ENCODE peak calls at places on chromosome 20, in four cellular contexts. One of them, this sample, is unnamed.

GRCh38 chr20:17895641-17896246 is 72.8 kb downstream of the SNX5 start:
- DNase-seq in stimulated activated CD4-positive, alpha-beta T cell treated with anti-CD3 and anti-CD28 coated beads, Interleukin-12 subunit alpha, Interleukin-12 subunit beta, amount 100 ng/mL, for 48 hours: peak
- DNase-seq in iris pigment epithelial cell: peak
- DNase-seq in prostate gland: no peak
- DNase-seq in this sample: no peak

GRCh38 chr20:34922654-34923381 is 32.8 kb downstream of the GSS start:
- DNase-seq in stimulated activated CD4-positive, alpha-beta T cell treated with anti-CD3 and anti-CD28 coated beads, Interleukin-12 subunit alpha, Interleukin-12 subunit beta, amount 100 ng/mL, for 48 hours: no peak
- DNase-seq in iris pigment epithelial cell: peak
- DNase-seq in prostate gland: peak
- DNase-seq in this sample: no peak

GRCh38 chr20:57444394-57445048 is 53.3 kb downstream of the RBM38 start:
- DNase-seq in stimulated activated CD4-positive, alpha-beta T cell treated with anti-CD3 and anti-CD28 coated beads, Interleukin-12 subunit alpha, Interleukin-12 subunit beta, amount 100 ng/mL, for 48 hours: no peak
- DNase-seq in iris pigment epithelial cell: no peak
- DNase-seq in prostate gland: no peak
- DNase-seq in this sample: no peak

GRCh38 chr20:45394221-45395113 is 13.6 kb upstream of the DBNDD2 start:
- DNase-seq in stimulated activated CD4-positive, alpha-beta T cell treated with anti-CD3 and anti-CD28 coated beads, Interleukin-12 subunit alpha, Interleukin-12 subunit beta, amount 100 ng/mL, for 48 hours: no peak
- DNase-seq in iris pigment epithelial cell: no peak
- DNase-seq in prostate gland: no peak
- DNase-seq in this sample: no peak

GRCh38 chr20:50001784-50002311 is 19.1 kb downstream of the SNAI1 start:
- DNase-seq in stimulated activated CD4-positive, alpha-beta T cell treated with anti-CD3 and anti-CD28 coated beads, Interleukin-12 subunit alpha, Interleukin-12 subunit beta, amount 100 ng/mL, for 48 hours: no peak
- DNase-seq in iris pigment epithelial cell: no peak
- DNase-seq in prostate gland: no peak
- DNase-seq in this sample: no peak

GRCh38 chr20:24608926-24609667 is 139.7 kb downstream of the SYNDIG1 start:
- DNase-seq in stimulated activated CD4-positive, alpha-beta T cell treated with anti-CD3 and anti-CD28 coated beads, Interleukin-12 subunit alpha, Interleukin-12 subunit beta, amount 100 ng/mL, for 48 hours: no peak
- DNase-seq in iris pigment epithelial cell: peak
- DNase-seq in prostate gland: no peak
- DNase-seq in this sample: no peak

GRCh38 chr20:62710886-62711702 is 2.5 kb downstream of the NTSR1 start:
- DNase-seq in stimulated activated CD4-positive, alpha-beta T cell treated with anti-CD3 and anti-CD28 coated beads, Interleukin-12 subunit alpha, Interleukin-12 subunit beta, amount 100 ng/mL, for 48 hours: no peak
- DNase-seq in iris pigment epithelial cell: peak
- DNase-seq in prostate gland: no peak
- DNase-seq in this sample: no peak

GRCh38 chr20:44810391-44811149 is at the start of gene RIMS4:
- DNase-seq in stimulated activated CD4-positive, alpha-beta T cell treated with anti-CD3 and anti-CD28 coated beads, Interleukin-12 subunit alpha, Interleukin-12 subunit beta, amount 100 ng/mL, for 48 hours: no peak
- DNase-seq in iris pigment epithelial cell: no peak
- DNase-seq in prostate gland: no peak
- DNase-seq in this sample: no peak

GRCh38 chr20:33437141-33437911 is 6.2 kb downstream of the SNTA1 start:
- DNase-seq in stimulated activated CD4-positive, alpha-beta T cell treated with anti-CD3 and anti-CD28 coated beads, Interleukin-12 subunit alpha, Interleukin-12 subunit beta, amount 100 ng/mL, for 48 hours: no peak
- DNase-seq in iris pigment epithelial cell: peak
- DNase-seq in prostate gland: no peak
- DNase-seq in this sample: no peak

GRCh38 chr20:56630506-56631317 is 1.6 kb downstream of the TFAP2C start:
- DNase-seq in stimulated activated CD4-positive, alpha-beta T cell treated with anti-CD3 and anti-CD28 coated beads, Interleukin-12 subunit alpha, Interleukin-12 subunit beta, amount 100 ng/mL, for 48 hours: no peak
- DNase-seq in iris pigment epithelial cell: no peak
- DNase-seq in prostate gland: peak
- DNase-seq in this sample: no peak

GRCh38 chr20:37226889-37227288 is 34.7 kb downstream of the GHRH start:
- DNase-seq in stimulated activated CD4-positive, alpha-beta T cell treated with anti-CD3 and anti-CD28 coated beads, Interleukin-12 subunit alpha, Interleukin-12 subunit beta, amount 100 ng/mL, for 48 hours: no peak
- DNase-seq in iris pigment epithelial cell: peak
- DNase-seq in prostate gland: no peak
- DNase-seq in this sample: no peak

GRCh38 chr20:35515949-35516645 is 13.4 kb downstream of the C20orf173 start:
- DNase-seq in stimulated activated CD4-positive, alpha-beta T cell treated with anti-CD3 and anti-CD28 coated beads, Interleukin-12 subunit alpha, Interleukin-12 subunit beta, amount 100 ng/mL, for 48 hours: no peak
- DNase-seq in iris pigment epithelial cell: peak
- DNase-seq in prostate gland: no peak
- DNase-seq in this sample: no peak

GRCh38 chr20:46807998-46808397 is 86.6 kb upstream of the EYA2 start:
- DNase-seq in stimulated activated CD4-positive, alpha-beta T cell treated with anti-CD3 and anti-CD28 coated beads, Interleukin-12 subunit alpha, Interleukin-12 subunit beta, amount 100 ng/mL, for 48 hours: no peak
- DNase-seq in iris pigment epithelial cell: no peak
- DNase-seq in prostate gland: no peak
- DNase-seq in this sample: no peak

GRCh38 chr20:5309971-5310370 is 6.8 kb downstream of the PROKR2 start:
- DNase-seq in stimulated activated CD4-positive, alpha-beta T cell treated with anti-CD3 and anti-CD28 coated beads, Interleukin-12 subunit alpha, Interleukin-12 subunit beta, amount 100 ng/mL, for 48 hours: no peak
- DNase-seq in iris pigment epithelial cell: peak
- DNase-seq in prostate gland: no peak
- DNase-seq in this sample: no peak

GRCh38 chr20:1623501-1624250 is 3.9 kb upstream of the SIRPB1 start:
- DNase-seq in stimulated activated CD4-positive, alpha-beta T cell treated with anti-CD3 and anti-CD28 coated beads, Interleukin-12 subunit alpha, Interleukin-12 subunit beta, amount 100 ng/mL, for 48 hours: no peak
- DNase-seq in iris pigment epithelial cell: no peak
- DNase-seq in prostate gland: no peak
- DNase-seq in this sample: no peak

GRCh38 chr20:63114006-63114692 is 101.8 kb downstream of the YTHDF1 start:
- DNase-seq in stimulated activated CD4-positive, alpha-beta T cell treated with anti-CD3 and anti-CD28 coated beads, Interleukin-12 subunit alpha, Interleukin-12 subunit beta, amount 100 ng/mL, for 48 hours: no peak
- DNase-seq in iris pigment epithelial cell: no peak
- DNase-seq in prostate gland: no peak
- DNase-seq in this sample: no peak

GRCh38 chr20:32452776-32453466 is 94.8 kb downstream of the ASXL1 start:
- DNase-seq in stimulated activated CD4-positive, alpha-beta T cell treated with anti-CD3 and anti-CD28 coated beads, Interleukin-12 subunit alpha, Interleukin-12 subunit beta, amount 100 ng/mL, for 48 hours: no peak
- DNase-seq in iris pigment epithelial cell: no peak
- DNase-seq in prostate gland: no peak
- DNase-seq in this sample: no peak

GRCh38 chr20:37990571-37991151 is 42.6 kb downstream of the TTI1 start:
- DNase-seq in stimulated activated CD4-positive, alpha-beta T cell treated with anti-CD3 and anti-CD28 coated beads, Interleukin-12 subunit alpha, Interleukin-12 subunit beta, amount 100 ng/mL, for 48 hours: peak
- DNase-seq in iris pigment epithelial cell: peak
- DNase-seq in prostate gland: peak
- DNase-seq in this sample: peak

GRCh38 chr20:57654998-57655811 is 35.0 kb upstream of the ZBP1 start:
- DNase-seq in stimulated activated CD4-positive, alpha-beta T cell treated with anti-CD3 and anti-CD28 coated beads, Interleukin-12 subunit alpha, Interleukin-12 subunit beta, amount 100 ng/mL, for 48 hours: no peak
- DNase-seq in iris pigment epithelial cell: no peak
- DNase-seq in prostate gland: peak
- DNase-seq in this sample: no peak

GRCh38 chr20:23103284-23104018 is 17.3 kb upstream of the CD93 start:
- DNase-seq in stimulated activated CD4-positive, alpha-beta T cell treated with anti-CD3 and anti-CD28 coated beads, Interleukin-12 subunit alpha, Interleukin-12 subunit beta, amount 100 ng/mL, for 48 hours: no peak
- DNase-seq in iris pigment epithelial cell: no peak
- DNase-seq in prostate gland: no peak
- DNase-seq in this sample: no peak

GRCh38 chr20:2149507-2149906 is 47.9 kb downstream of the STK35 start:
- DNase-seq in stimulated activated CD4-positive, alpha-beta T cell treated with anti-CD3 and anti-CD28 coated beads, Interleukin-12 subunit alpha, Interleukin-12 subunit beta, amount 100 ng/mL, for 48 hours: no peak
- DNase-seq in iris pigment epithelial cell: peak
- DNase-seq in prostate gland: no peak
- DNase-seq in this sample: no peak

GRCh38 chr20:62350629-62351422 is 16.3 kb downstream of the LAMA5 start:
- DNase-seq in stimulated activated CD4-positive, alpha-beta T cell treated with anti-CD3 and anti-CD28 coated beads, Interleukin-12 subunit alpha, Interleukin-12 subunit beta, amount 100 ng/mL, for 48 hours: no peak
- DNase-seq in iris pigment epithelial cell: no peak
- DNase-seq in prostate gland: no peak
- DNase-seq in this sample: no peak

GRCh38 chr20:46230811-46231282 is 77.5 kb downstream of the CDH22 start:
- DNase-seq in stimulated activated CD4-positive, alpha-beta T cell treated with anti-CD3 and anti-CD28 coated beads, Interleukin-12 subunit alpha, Interleukin-12 subunit beta, amount 100 ng/mL, for 48 hours: no peak
- DNase-seq in iris pigment epithelial cell: peak
- DNase-seq in prostate gland: no peak
- DNase-seq in this sample: no peak

GRCh38 chr20:59611286-59611685 is 6.9 kb downstream of the PHACTR3 start:
- DNase-seq in stimulated activated CD4-positive, alpha-beta T cell treated with anti-CD3 and anti-CD28 coated beads, Interleukin-12 subunit alpha, Interleukin-12 subunit beta, amount 100 ng/mL, for 48 hours: no peak
- DNase-seq in iris pigment epithelial cell: no peak
- DNase-seq in prostate gland: no peak
- DNase-seq in this sample: no peak

GRCh38 chr20:53643031-53643832 is 49.6 kb upstream of the ZNF217 start:
- DNase-seq in stimulated activated CD4-positive, alpha-beta T cell treated with anti-CD3 and anti-CD28 coated beads, Interleukin-12 subunit alpha, Interleukin-12 subunit beta, amount 100 ng/mL, for 48 hours: peak
- DNase-seq in iris pigment epithelial cell: peak
- DNase-seq in prostate gland: peak
- DNase-seq in this sample: no peak

GRCh38 chr20:43939762-43940121 is 25.1 kb downstream of the TOX2 start:
- DNase-seq in stimulated activated CD4-positive, alpha-beta T cell treated with anti-CD3 and anti-CD28 coated beads, Interleukin-12 subunit alpha, Interleukin-12 subunit beta, amount 100 ng/mL, for 48 hours: no peak
- DNase-seq in iris pigment epithelial cell: no peak
- DNase-seq in prostate gland: no peak
- DNase-seq in this sample: no peak

GRCh38 chr20:20525756-20526155 is 157.9 kb downstream of the INSM1 start:
- DNase-seq in stimulated activated CD4-positive, alpha-beta T cell treated with anti-CD3 and anti-CD28 coated beads, Interleukin-12 subunit alpha, Interleukin-12 subunit beta, amount 100 ng/mL, for 48 hours: no peak
- DNase-seq in iris pigment epithelial cell: no peak
- DNase-seq in prostate gland: no peak
- DNase-seq in this sample: no peak

GRCh38 chr20:5667703-5668528 is 82.3 kb upstream of the SHLD1 start:
- DNase-seq in stimulated activated CD4-positive, alpha-beta T cell treated with anti-CD3 and anti-CD28 coated beads, Interleukin-12 subunit alpha, Interleukin-12 subunit beta, amount 100 ng/mL, for 48 hours: no peak
- DNase-seq in iris pigment epithelial cell: no peak
- DNase-seq in prostate gland: no peak
- DNase-seq in this sample: no peak

GRCh38 chr20:33814238-33814712 is 3.1 kb downstream of the CHMP4B start:
- DNase-seq in stimulated activated CD4-positive, alpha-beta T cell treated with anti-CD3 and anti-CD28 coated beads, Interleukin-12 subunit alpha, Interleukin-12 subunit beta, amount 100 ng/mL, for 48 hours: no peak
- DNase-seq in iris pigment epithelial cell: no peak
- DNase-seq in prostate gland: no peak
- DNase-seq in this sample: no peak

GRCh38 chr20:38243617-38244016 is 16.9 kb downstream of the KIAA1755 start:
- DNase-seq in stimulated activated CD4-positive, alpha-beta T cell treated with anti-CD3 and anti-CD28 coated beads, Interleukin-12 subunit alpha, Interleukin-12 subunit beta, amount 100 ng/mL, for 48 hours: no peak
- DNase-seq in iris pigment epithelial cell: no peak
- DNase-seq in prostate gland: no peak
- DNase-seq in this sample: no peak

GRCh38 chr20:50788868-50789125 is 6.1 kb upstream of the BCAS4 start:
- DNase-seq in stimulated activated CD4-positive, alpha-beta T cell treated with anti-CD3 and anti-CD28 coated beads, Interleukin-12 subunit alpha, Interleukin-12 subunit beta, amount 100 ng/mL, for 48 hours: no peak
- DNase-seq in iris pigment epithelial cell: no peak
- DNase-seq in prostate gland: no peak
- DNase-seq in this sample: no peak